ENCODE peak calls at places on chromosomes 7 and 10, in four cellular contexts. S, Y, V and Z are unnamed samples.

GRCh38 chr7:24334627-24335026 is 50.6 kb downstream of the NPY start:
- DNase-seq in S (no peak), Y (no peak), V (no peak), Z (no peak)

GRCh38 chr10:109962247-109962646 is 38.9 kb upstream of the XPNPEP1 start:
- DNase-seq in S (peak), V (no peak), Y (no peak), Z (no peak)

GRCh38 chr10:97574374-97575100 is 2.0 kb downstream of the ANKRD2 start:
- DNase-seq in S (peak), Y (no peak), V (peak), Z (peak)

GRCh38 chr10:110792476-110792875 is 79.3 kb upstream of the PDCD4 start:
- DNase-seq in V (no peak), S (no peak), Y (no peak), Z (no peak)

GRCh38 chr7:102917436-102918353 is 4.9 kb downstream of the LRRC17 start:
- DNase-seq in V (no peak), Y (no peak), S (no peak), Z (peak)

GRCh38 chr10:36224431-36224985 is 582.4 kb upstream of the FZD8 start:
- DNase-seq in S (peak), Y (no peak), V (no peak), Z (no peak)

GRCh38 chr7:23346316-23346715 is 47.2 kb downstream of the MALSU1 start:
- DNase-seq in V (no peak), S (no peak), Y (no peak), Z (no peak)

GRCh38 chr10:102196893-102197292 is 29.2 kb upstream of the ELOVL3 start:
- DNase-seq in Y (no peak), S (peak), V (no peak), Z (no peak)

GRCh38 chr10:70693619-70694286 is 21.4 kb downstream of the ADAMTS14 start:
- DNase-seq in V (no peak), Y (no peak), S (peak), Z (no peak)

GRCh38 chr10:100238429-100238828 is 9.0 kb upstream of the CHUK start:
- DNase-seq in S (no peak), Y (no peak), V (no peak), Z (no peak)

GRCh38 chr7:29071203-29071804 is 75.0 kb downstream of the CPVL start:
- DNase-seq in S (no peak), V (no peak), Y (no peak), Z (no peak)

GRCh38 chr7:129776397-129776792 is 164.9 kb downstream of the NRF1 start:
- DNase-seq in S (no peak), Y (no peak), V (peak), Z (no peak)

GRCh38 chr10:4041531-4042096 is 256.6 kb upstream of the KLF6 start:
- DNase-seq in V (no peak), Y (no peak), S (no peak), Z (no peak)

GRCh38 chr7:137081694-137082093 is 213.2 kb downstream of the CHRM2 start:
- DNase-seq in S (peak), Y (no peak), V (no peak), Z (no peak)

GRCh38 chr10:89129850-89130396 is 77.2 kb downstream of the CH25H start:
- DNase-seq in V (no peak), S (peak), Y (no peak), Z (no peak)

GRCh38 chr7:156515911-156516790 is 124.4 kb upstream of the RNF32 start:
- DNase-seq in S (no peak), V (no peak), Y (no peak), Z (no peak)

GRCh38 chr7:18648849-18649758 is 153.6 kb downstream of the HDAC9 start:
- DNase-seq in V (no peak), S (peak), Y (no peak), Z (no peak)

DNA sequence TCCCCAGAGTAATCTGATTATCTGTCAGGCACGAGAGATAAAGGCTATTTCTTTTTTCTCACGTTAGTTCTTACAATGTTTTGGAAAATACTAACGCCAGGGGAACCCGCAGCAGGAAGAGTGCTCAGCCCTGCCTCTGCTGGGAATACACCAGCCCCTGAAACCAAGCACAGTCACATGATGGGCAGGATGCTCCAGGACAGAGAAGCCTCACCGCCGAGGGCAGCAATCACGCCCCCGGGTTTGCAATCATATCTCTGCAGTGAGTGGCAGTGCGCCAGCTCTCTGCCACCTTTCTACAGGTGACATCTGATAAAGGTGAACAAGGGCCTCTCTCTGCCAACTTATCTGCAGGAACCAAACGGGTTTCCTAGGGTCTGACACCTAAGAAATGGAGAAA is 39.8 kb downstream of the BRI3 start:
- DNase-seq in V (no peak), S (no peak), Y (no peak), Z (no peak)
- H4K5ac ChIP-seq in V (no peak), S (no peak), Y (no peak), Z (no peak)

GRCh38 chr10:78806805-78807221 is 262.0 kb upstream of the ZMIZ1 start:
- DNase-seq in Y (no peak), S (no peak), V (no peak), Z (peak)

GRCh38 chr10:78808736-78809135 is 260.0 kb upstream of the ZMIZ1 start:
- DNase-seq in V (no peak), S (no peak), Y (no peak), Z (no peak)

GRCh38 chr10:78804356-78805032 is 264.3 kb upstream of the ZMIZ1 start:
- DNase-seq in S (no peak), V (no peak), Y (no peak), Z (no peak)

GRCh38 chr10:78805176-78805575 is 263.6 kb upstream of the ZMIZ1 start:
- DNase-seq in S (peak), V (no peak), Y (no peak), Z (peak)

GRCh38 chr10:78807504-78808202 is 261.1 kb upstream of the ZMIZ1 start:
- DNase-seq in V (no peak), Y (no peak), S (no peak), Z (peak)
- H2BK120ac ChIP-seq in V (no peak), Y (no peak), S (no peak), Z (no peak)

GRCh38 chr10:62056219-62056618 is 154.7 kb downstream of the ARID5B start:
- DNase-seq in Y (no peak), V (no peak), S (no peak), Z (no peak)
- H4K5ac ChIP-seq in Y (no peak), V (no peak), S (no peak), Z (no peak)

DNA sequence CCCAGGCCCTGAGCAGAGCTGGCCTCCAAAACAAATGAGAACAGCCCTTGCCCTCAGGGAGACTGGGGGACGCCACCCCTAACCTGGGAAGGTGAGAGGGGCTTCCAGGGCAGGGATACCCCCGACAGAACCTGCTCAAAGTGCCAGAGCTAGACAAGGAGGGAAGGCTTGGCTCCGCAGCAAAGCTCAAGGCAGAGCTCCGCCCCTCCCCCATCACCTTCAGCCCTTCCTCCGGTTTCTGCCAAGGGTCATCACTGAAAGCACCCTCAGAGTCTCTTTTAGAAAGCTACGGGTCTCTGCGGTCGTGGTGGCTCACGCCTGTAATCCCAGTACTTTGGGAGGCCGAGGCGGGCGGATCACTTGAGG is 73.4 kb upstream of the CUX1 start:
- DNase-seq in V (peak), Y (peak), S (no peak), Z (peak)
- H2BK120ac ChIP-seq in V (no peak), Y (peak), S (no peak), Z (no peak)